ENCODE peak calls at places on chromosomes 16 and 17, in five cellular contexts. J is non-pigmented ciliary epithelial cell; Z is stimulated activated CD8-positive, alpha-beta memory T cell treated with anti-CD3 and anti-CD28 coated beads, Interleukin-2, amount 100 ng/mL, for 1 hour; A is BE2C; C is left ventricle myocardium inferior. Y is an unnamed sample.

GRCh38 chr16:15822957-15823356 is 33.9 kb downstream of the MYH11 start:
- DNase-seq in J (no peak), Z (no peak), A (no peak), C (no peak), Y (no peak)

GRCh38 chr17:49249292-49249794 is 18.8 kb upstream of the PHOSPHO1 start:
- DNase-seq in J (no peak), Z (no peak), A (peak), C (peak), Y (no peak)

GRCh38 chr17:8668181-8668740 is 37.7 kb upstream of the MYH10 start:
- DNase-seq in J (no peak), Z (no peak), A (no peak), C (no peak), Y (no peak)

GRCh38 chr17:50918071-50918932 is 52.1 kb upstream of the TOB1 start:
- DNase-seq in J (no peak), Z (no peak), A (no peak), C (no peak), Y (no peak)

GRCh38 chr17:49570540-49571242 is 5.0 kb upstream of the NXPH3 start:
- DNase-seq in J (no peak), Z (no peak), A (no peak), C (no peak), Y (peak)

GRCh38 chr17:75047398-75048098 is 523 bp downstream of the KCTD2 start:
- DNase-seq in J (no peak), Z (no peak), A (no peak), C (peak), Y (peak)

GRCh38 chr17:81517339-81518112 is 4.9 kb upstream of the ACTG1 start:
- DNase-seq in J (no peak), Z (no peak), A (peak), C (no peak), Y (peak)

GRCh38 chr17:80649672-80650338 is 105.2 kb downstream of the RPTOR start:
- DNase-seq in J (peak), Z (no peak), A (peak), C (peak), Y (peak)

GRCh38 chr16:46757339-46758050 is 9.4 kb upstream of the MYLK3 start:
- DNase-seq in J (no peak), Z (no peak), A (peak), C (peak), Y (peak)

GRCh38 chr16:49704586-49705155 is 151.2 kb downstream of the ZNF423 start:
- DNase-seq in J (no peak), Z (no peak), A (peak), C (no peak), Y (no peak)

GRCh38 chr17:21214777-21215541 is 998 bp upstream of the TMEM11 start:
- DNase-seq in J (no peak), Z (no peak), A (no peak), C (no peak), Y (peak)

GRCh38 chr16:10561425-10561824 is 19.0 kb downstream of the EMP2 start:
- DNase-seq in J (no peak), Z (no peak), A (no peak), C (no peak), Y (no peak)

GRCh38 chr17:79970576-79971068 is 65.0 kb downstream of the TBC1D16 start:
- DNase-seq in J (no peak), Z (no peak), A (peak), C (peak), Y (peak)

GRCh38 chr17:55687037-55687436 is 35.6 kb downstream of the TMEM100 start:
- DNase-seq in J (no peak), Z (no peak), A (no peak), C (no peak), Y (no peak)

GRCh38 chr17:49910094-49910857 is 58.7 kb upstream of the DLX4 start:
- DNase-seq in J (no peak), Z (no peak), A (peak), C (no peak), Y (no peak)

GRCh38 chr17:34781571-34782108 is 179.6 kb downstream of the CCT6B start:
- DNase-seq in J (no peak), Z (no peak), A (peak), C (no peak), Y (no peak)

GRCh38 chr16:82082543-82083244 is 47.6 kb downstream of the HSD17B2 start:
- DNase-seq in J (no peak), Z (no peak), A (no peak), C (no peak), Y (peak)

GRCh38 chr17:16288860-16289571 is 64.3 kb downstream of the CENPV start:
- DNase-seq in J (no peak), Z (no peak), A (no peak), C (no peak), Y (no peak)

GRCh38 chr16:74605746-74606520 is 981 bp downstream of the GLG1 start:
- DNase-seq in J (no peak), Z (no peak), A (peak), C (no peak), Y (peak)

GRCh38 chr16:13098536-13098935 is 197.1 kb downstream of the SHISA9 start:
- DNase-seq in J (no peak), Z (no peak), A (no peak), C (no peak), Y (no peak)

GRCh38 chr17:38568845-38569510 is 36.8 kb downstream of the SRCIN1 start:
- DNase-seq in J (no peak), Z (no peak), A (no peak), C (no peak), Y (no peak)

GRCh38 chr17:78114831-78115723 is 13.5 kb downstream of the TMC6 start:
- DNase-seq in J (no peak), Z (no peak), A (no peak), C (peak), Y (no peak)

GRCh38 chr17:10621397-10621796 is 35.7 kb downstream of the MYH3 start:
- DNase-seq in J (no peak), Z (no peak), A (no peak), C (no peak), Y (no peak)

GRCh38 chr16:87254271-87254670 is 62.9 kb downstream of the C16orf95 start:
- DNase-seq in J (no peak), Z (no peak), A (no peak), C (no peak), Y (no peak)

GRCh38 chr16:56871172-56871593 is 6.2 kb downstream of the SLC12A3 start:
- DNase-seq in J (no peak), Z (no peak), A (peak), C (no peak), Y (peak)

GRCh38 chr16:71807905-71808592 is 585 bp downstream of the AP1G1 start:
- DNase-seq in J (no peak), Z (peak), A (peak), C (peak), Y (peak)

GRCh38 chr16:85259831-85260165 is 147.5 kb upstream of the CIBAR2 start:
- DNase-seq in J (no peak), Z (no peak), A (peak), C (no peak), Y (no peak)